ENCODE peak calls at places on chromosomes 2 and 18, in ten cellular contexts. R, G, A, F, T, V, Z, K, E and D are unnamed samples.
A peak's percentile ranks its signal among the peaks of the same experiment; 100 is the strongest.

GRCh38 chr18:59617468-59617932 is 79.7 kb downstream of the CCBE1 start:
- DNase-seq in R (no peak), G (no peak), A (no peak), F (no peak), T (no peak), V (peak; percentile 15), Z (no peak), K (no peak), E (no peak), D (no peak)

GRCh38 chr2:240200230-240201051 is 60.0 kb upstream of the OTOS start:
- DNase-seq in R (no peak), G (no peak), A (no peak), F (no peak), T (no peak), V (no peak), Z (no peak), K (no peak), E (no peak), D (no peak)

GRCh38 chr2:119982506-119982905 is 30.4 kb upstream of the EPB41L5 start:
- DNase-seq in R (no peak), G (no peak), A (no peak), F (no peak), T (no peak), V (no peak), Z (no peak), K (no peak), E (no peak), D (no peak)

GRCh38 chr2:102315850-102316370 is 4.5 kb downstream of the IL1RL1 start:
- DNase-seq in R (no peak), G (no peak), A (no peak), F (no peak), T (no peak), V (no peak), Z (no peak), K (no peak), E (no peak), D (no peak)

GRCh38 chr2:10614940-10615339 is 74.8 kb downstream of the NOL10 start:
- DNase-seq in R (no peak), G (no peak), A (no peak), F (no peak), T (no peak), V (no peak), Z (no peak), K (no peak), E (no peak), D (no peak)

GRCh38 chr18:49524951-49525350 is 36.9 kb upstream of the LIPG start:
- DNase-seq in R (no peak), G (no peak), A (no peak), F (no peak), T (no peak), V (no peak), Z (no peak), K (no peak), E (no peak), D (no peak)

GRCh38 chr2:199364153-199364552 is 93.6 kb downstream of the SATB2 start:
- DNase-seq in R (no peak), G (no peak), A (no peak), F (no peak), T (no peak), V (peak; percentile 55), Z (no peak), K (no peak), E (no peak), D (no peak)

GRCh38 chr2:40038646-40039045 is 259.6 kb upstream of the THUMPD2 start:
- DNase-seq in R (no peak), G (no peak), A (no peak), F (no peak), T (no peak), V (no peak), Z (no peak), K (no peak), E (no peak), D (no peak)

GRCh38 chr2:47907097-47907781 is 941 bp upstream of the FBXO11 start:
- DNase-seq in R (peak; percentile 46), G (peak; percentile 56), A (no peak), F (peak; percentile 63), T (no peak), V (no peak), Z (peak; percentile 11), K (no peak), E (no peak), D (no peak)

GRCh38 chr2:195573314-195573713 is 83.7 kb upstream of the SLC39A10 start:
- DNase-seq in R (no peak), G (no peak), A (no peak), F (no peak), T (no peak), V (no peak), Z (no peak), K (no peak), E (no peak), D (no peak)